ENCODE peak calls at places on chromosomes 13 and 19, in six cellular contexts. Q, O, H, E, C and U are unnamed samples.

GRCh38 chr19:29785955-29786589 is 25.7 kb upstream of the CCNE1 start:
- DNase-seq in H (peak; percentile 25), Q (peak; percentile 68), E (no peak), O (no peak), C (no peak), U (no peak)

GRCh38 chr19:39919976-39920375 is 14.5 kb downstream of the FCGBP start:
- DNase-seq in H (peak; percentile 3), C (no peak), O (no peak), Q (no peak), E (no peak), U (no peak)

GRCh38 chr13:75860935-75861334 is 224.8 kb downstream of the LMO7 start:
- DNase-seq in C (no peak), Q (no peak), O (peak; percentile 30), E (no peak), H (peak; percentile 19), U (no peak)

GRCh38 chr13:48507024-48507423 is 25.9 kb downstream of the RCBTB2 start:
- DNase-seq in E (no peak), C (no peak), Q (no peak), H (no peak), O (no peak), U (no peak)

GRCh38 chr13:111156421-111156820 is 41.3 kb downstream of the ARHGEF7 start:
- DNase-seq in Q (no peak), E (no peak), O (no peak), H (no peak), C (no peak), U (no peak)

GRCh38 chr13:83248751-83249150 is 633.5 kb downstream of the SLITRK1 start:
- DNase-seq in C (no peak), H (no peak), Q (no peak), O (no peak), E (no peak), U (no peak)

GRCh38 chr19:23286477-23286876 is 36.3 kb upstream of the ZNF724 start:
- DNase-seq in H (peak; percentile 57), O (no peak), C (no peak), Q (peak; percentile 31), E (no peak), U (no peak)

GRCh38 chr13:50589139-50589538 is 254.4 kb downstream of the DLEU7 start:
- DNase-seq in H (no peak), C (peak; percentile 84), Q (no peak), E (no peak), O (peak; percentile 91), U (no peak)

GRCh38 chr13:103703246-103703645 is 637.0 kb upstream of the SLC10A2 start:
- DNase-seq in E (no peak), Q (no peak), C (no peak), O (no peak), H (no peak), U (no peak)

GRCh38 chr19:46902402-46902766 is 41.6 kb downstream of the ARHGAP35 start:
- DNase-seq in O (peak; percentile 31), C (peak; percentile 28), Q (no peak), H (peak; percentile 40), E (no peak), U (no peak)

GRCh38 chr13:100523994-100524393 is 64.6 kb downstream of the GGACT start:
- DNase-seq in C (no peak), H (no peak), O (no peak), Q (no peak), E (no peak), U (no peak)

GRCh38 chr13:24627090-24627714 is 53.0 kb upstream of the ATP12A start:
- DNase-seq in C (no peak), H (peak; percentile 82), O (no peak), E (peak; percentile 46), Q (peak; percentile 87), U (peak; percentile 63)

GRCh38 chr13:23289917-23290357 is 109.2 kb downstream of the SGCG start:
- DNase-seq in H (no peak), E (no peak), O (peak; percentile 47), C (no peak), Q (no peak), U (no peak)

GRCh38 chr13:65063753-65064152 is 2166.4 kb downstream of the PCDH9 start:
- DNase-seq in Q (no peak), E (no peak), H (no peak), C (no peak), O (peak; percentile 72), U (no peak)

GRCh38 chr13:43127827-43128226 is 104.4 kb downstream of the DNAJC15 start:
- DNase-seq in H (no peak), O (no peak), C (peak; percentile 53), E (no peak), Q (no peak), U (no peak)

DNA sequence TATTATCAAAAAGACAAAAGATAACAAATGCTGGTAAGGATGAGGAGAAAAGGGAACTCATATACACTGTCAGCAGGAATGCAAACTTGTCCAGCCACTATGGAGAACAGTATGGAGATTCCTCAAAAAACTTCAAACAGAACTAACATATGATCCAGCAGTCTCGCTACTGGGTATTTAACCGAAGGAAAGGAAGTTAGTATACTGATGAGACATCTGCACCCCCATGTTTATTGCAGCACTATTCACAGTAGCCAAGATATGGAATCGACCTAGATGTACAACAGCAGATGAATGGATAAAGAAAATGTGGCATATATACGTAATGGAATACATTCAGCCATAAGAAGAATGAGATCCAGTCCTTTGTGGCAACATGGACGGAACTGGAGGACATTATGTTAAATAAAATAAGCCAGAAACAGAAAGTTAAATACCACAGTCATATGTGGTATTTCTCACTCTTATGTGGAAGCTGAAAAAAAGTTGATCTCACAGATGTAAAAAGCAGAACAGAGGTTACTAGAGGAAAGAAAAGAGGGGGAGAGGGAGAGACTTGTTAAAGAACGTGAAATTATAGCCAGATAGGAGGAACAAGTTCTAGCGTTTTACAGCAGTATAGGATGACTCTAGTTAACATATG is 83.2 kb downstream of the RUBCNL start:
- DNase-seq in C (no peak), O (no peak), E (no peak), Q (no peak), H (no peak), U (no peak)
- H2BK15ac ChIP-seq in C (no peak overlapping the region), O (no peak overlapping the region), E (no peak overlapping the region), Q (no peak overlapping the region), H (no peak overlapping the region), U (no peak overlapping the region)

GRCh38 chr13:51883226-51883600 is 21.4 kb downstream of the CCDC70 start:
- DNase-seq in H (no peak), Q (no peak), E (no peak), C (no peak), O (no peak), U (no peak)

GRCh38 chr13:51879133-51879532 is 17.4 kb downstream of the CCDC70 start:
- DNase-seq in Q (no peak), H (peak; percentile 3), O (no peak), C (no peak), E (no peak), U (no peak)

GRCh38 chr13:51885651-51886050 is 23.9 kb downstream of the CCDC70 start:
- DNase-seq in C (no peak), Q (no peak), H (no peak), E (no peak), O (no peak), U (no peak)

GRCh38 chr13:51881296-51881695 is 19.5 kb downstream of the CCDC70 start:
- DNase-seq in O (no peak), H (no peak), E (no peak), Q (no peak), C (no peak), U (no peak)

GRCh38 chr13:51882570-51883225 is 20.9 kb downstream of the CCDC70 start:
- DNase-seq in H (no peak), E (no peak), Q (no peak), O (no peak), C (no peak), U (no peak)
- H2BK15ac ChIP-seq in H (no peak overlapping the region), E (no peak overlapping the region), Q (no peak overlapping the region), O (no peak overlapping the region), C (peak overlapping the region; percentile 20), U (no peak overlapping the region)

GRCh38 chr19:34426096-34426661 is 2.0 kb upstream of the UBA2 start:
- DNase-seq in E (no peak), O (no peak), C (no peak), Q (no peak), H (no peak), U (no peak)

GRCh38 chr19:34430738-34431625 is 2.8 kb downstream of the UBA2 start:
- DNase-seq in C (peak; percentile 80), E (no peak), H (peak; percentile 75), O (peak; percentile 68), Q (no peak), U (peak; percentile 20)

GRCh38 chr19:34431681-34432402 is 3.7 kb downstream of the UBA2 start:
- DNase-seq in E (no peak), O (peak; percentile 82), Q (no peak), C (peak; percentile 52), H (no peak), U (no peak)

GRCh38 chr19:34429553-34429952 is 1.4 kb downstream of the UBA2 start:
- DNase-seq in O (no peak), H (no peak), E (no peak), C (no peak), Q (no peak), U (no peak)

DNA sequence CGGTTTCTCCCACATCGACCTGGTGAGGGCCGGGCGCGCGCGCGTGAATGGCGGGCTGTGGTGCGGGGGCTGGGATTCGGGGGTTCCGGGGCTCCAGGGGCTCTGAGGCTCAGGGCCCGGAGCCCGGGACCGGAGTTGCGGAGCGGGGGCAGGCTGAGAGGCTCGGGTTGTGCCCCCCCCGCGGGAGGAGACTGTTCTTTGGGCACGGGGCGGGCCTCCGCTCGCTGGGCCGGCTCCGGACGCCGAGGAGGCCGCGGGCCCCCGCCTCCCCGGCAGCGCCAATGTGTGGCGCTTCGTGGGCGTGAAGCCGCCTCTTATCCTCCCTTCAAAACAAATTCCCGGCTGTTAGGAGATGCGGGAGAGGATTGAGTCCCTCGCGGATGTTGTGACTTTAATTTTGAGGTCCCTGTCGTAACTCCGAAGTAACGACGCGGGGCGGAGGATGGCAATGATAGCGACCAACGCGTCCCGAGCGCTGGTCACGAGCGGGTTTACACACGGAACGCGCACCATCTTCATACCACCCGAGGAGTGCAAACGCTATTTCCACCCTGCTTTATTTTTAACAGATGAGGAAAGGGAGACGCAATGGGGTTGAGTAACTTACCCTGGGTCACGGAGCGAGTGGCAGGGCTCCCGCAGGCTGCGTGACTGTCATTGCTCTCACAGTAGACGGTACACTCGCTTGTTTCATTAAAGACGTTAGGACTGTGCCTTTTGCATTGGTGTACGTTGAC is 536 bp downstream of the UBA2 start:
- DNase-seq in C (peak; percentile 64), Q (no peak), H (peak; percentile 36), E (no peak), O (peak; percentile 17), U (peak; percentile 15)
- H2BK15ac ChIP-seq in C (peak overlapping the region; percentile 69), Q (no peak overlapping the region), H (no peak overlapping the region), E (no peak overlapping the region), O (no peak overlapping the region), U (no peak overlapping the region)

DNA sequence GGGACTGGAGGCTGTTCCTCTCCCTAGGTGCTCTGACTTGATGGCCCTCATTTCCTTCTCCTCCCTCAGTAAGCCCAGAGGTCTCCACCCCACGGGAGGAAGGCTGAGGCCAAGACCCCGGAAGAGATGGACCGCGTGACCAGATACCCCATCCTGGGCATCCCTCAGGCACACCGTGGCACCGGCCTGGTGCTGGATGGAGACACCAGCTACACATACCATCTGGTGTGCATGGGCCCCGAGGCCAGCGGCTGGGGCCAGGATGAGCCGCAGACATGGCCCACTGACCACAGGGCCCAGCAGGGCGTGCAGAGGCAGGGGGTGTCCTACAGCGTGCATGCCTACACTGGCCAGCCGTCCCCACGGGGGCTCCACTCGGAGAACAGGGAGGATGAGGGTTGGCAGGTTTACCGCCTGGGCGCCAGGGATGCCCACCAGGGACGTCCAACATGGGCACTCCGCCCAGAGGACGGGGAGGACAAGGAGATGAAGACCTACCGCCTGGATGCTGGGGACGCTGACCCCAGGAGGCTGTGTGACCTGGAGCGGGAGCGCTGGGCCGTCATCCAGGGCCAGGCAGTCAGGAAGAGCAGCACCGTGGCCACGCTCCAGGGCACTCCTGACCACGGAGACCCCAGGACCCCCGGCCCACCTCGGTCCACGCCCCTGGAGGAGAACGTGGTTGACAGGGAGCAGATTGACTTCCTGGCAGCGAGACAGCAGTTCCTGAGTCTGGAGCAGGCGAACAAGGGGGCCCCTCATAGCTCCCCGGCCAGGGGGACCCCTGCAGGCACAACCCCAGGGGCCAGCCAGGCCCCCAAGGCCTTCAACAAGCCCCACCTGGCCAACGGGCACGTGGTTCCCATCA is 6.1 kb downstream of the MISP start:
- DNase-seq in C (no peak), Q (peak; percentile 19), H (no peak), E (no peak), O (no peak), U (no peak)
- H2BK15ac ChIP-seq in C (no peak overlapping the region), Q (no peak overlapping the region), H (no peak overlapping the region), E (no peak overlapping the region), O (no peak overlapping the region), U (peak overlapping the region; percentile 81)